ENCODE peak calls at places on chromosomes 16 and 17, in ten cellular contexts. J, E, P, N, L, X, U, D, O and S are unnamed samples.

GRCh38 chr16:78317871-78318270 is 218.4 kb downstream of the WWOX start:
- DNase-seq in L (no peak), N (no peak), E (no peak), O (no peak), J (no peak), U (no peak), D (no peak), P (no peak), X (no peak), S (no peak)

GRCh38 chr16:81686391-81687182 is 92.5 kb upstream of the PLCG2 start:
- DNase-seq in D (no peak), J (no peak), X (no peak), N (no peak), L (no peak), U (no peak), O (peak; percentile 72), E (no peak), P (no peak), S (peak; percentile 67)

GRCh38 chr17:51955245-51955644 is 203.3 kb downstream of the CA10 start:
- DNase-seq in O (no peak), D (no peak), L (no peak), N (no peak), J (no peak), P (no peak), E (no peak), U (no peak), X (no peak), S (no peak)

GRCh38 chr17:62187681-62188080 is 122.6 kb upstream of the MED13 start:
- DNase-seq in P (peak; percentile 58), L (no peak), N (no peak), O (no peak), J (no peak), X (no peak), D (no peak), U (peak; percentile 79), E (no peak), S (no peak)

GRCh38 chr17:76958974-76959373 is 90.8 kb downstream of the MGAT5B start:
- DNase-seq in P (no peak), D (no peak), U (no peak), N (no peak), O (no peak), X (no peak), E (no peak), J (peak; percentile 49), L (no peak), S (no peak)

GRCh38 chr16:80263181-80263823 is 277.5 kb upstream of the DYNLRB2 start:
- DNase-seq in X (no peak), P (no peak), O (no peak), J (no peak), E (no peak), U (no peak), D (no peak), L (no peak), N (no peak), S (no peak)

GRCh38 chr17:82031303-82031884 is at the start of gene RAC3:
- DNase-seq in E (no peak), P (peak; percentile 58), D (no peak), X (no peak), U (peak; percentile 98), L (no peak), O (no peak), N (no peak), J (no peak), S (peak; percentile 48)

GRCh38 chr17:27384261-27384701 is 72.0 kb upstream of the KSR1 start:
- DNase-seq in X (peak; percentile 84), E (no peak), N (peak; percentile 62), O (peak; percentile 66), P (peak; percentile 94), D (no peak), L (no peak), J (peak; percentile 72), U (peak; percentile 96), S (peak; percentile 25)

GRCh38 chr17:78019976-78020716 is 61.6 kb downstream of the TNRC6C start:
- DNase-seq in E (no peak), X (no peak), D (no peak), O (no peak), U (no peak), P (no peak), J (no peak), N (no peak), L (no peak), S (no peak)

GRCh38 chr17:73240561-73240960 is 21.1 kb downstream of the CPSF4L start:
- DNase-seq in L (no peak), O (no peak), E (no peak), U (no peak), J (no peak), D (no peak), X (peak; percentile 44), N (no peak), P (peak; percentile 24), S (peak; percentile 69)

GRCh38 chr17:66087073-66087472 is 104.9 kb downstream of the CEP112 start:
- DNase-seq in E (no peak), P (no peak), J (no peak), L (no peak), X (no peak), N (no peak), U (no peak), D (no peak), O (no peak), S (no peak)

GRCh38 chr17:35192708-35193107 is 1.5 kb downstream of the SLC35G3 start:
- DNase-seq in O (no peak), N (no peak), P (no peak), E (no peak), D (no peak), L (no peak), X (no peak), U (no peak), J (no peak), S (no peak)

GRCh38 chr16:27225536-27226360 is 22.4 kb downstream of the KDM8 start:
- DNase-seq in N (no peak), X (peak; percentile 75), U (peak; percentile 31), D (no peak), L (no peak), E (no peak), P (peak; percentile 6), J (peak; percentile 47), O (no peak), S (no peak)

GRCh38 chr17:28885951-28886350 is 11.6 kb downstream of the FLOT2 start:
- DNase-seq in U (peak; percentile 64), D (no peak), X (no peak), E (no peak), O (no peak), L (no peak), J (no peak), P (no peak), N (no peak), S (no peak)

GRCh38 chr17:83041305-83041704 is 38.1 kb upstream of the METRNL start:
- DNase-seq in N (no peak), O (no peak), U (no peak), L (no peak), X (no peak), E (no peak), D (no peak), J (no peak), P (no peak), S (no peak)

GRCh38 chr16:87765473-87765775 is 362 bp downstream of the KLHDC4 start:
- DNase-seq in U (peak; percentile 90), E (no peak), J (no peak), O (no peak), L (no peak), N (no peak), D (no peak), P (no peak), X (peak; percentile 9), S (no peak)

GRCh38 chr17:3994221-3994576 is 30.0 kb upstream of the ATP2A3 start:
- DNase-seq in U (no peak), J (no peak), D (no peak), N (no peak), P (no peak), X (no peak), E (no peak), L (no peak), O (no peak), S (no peak)

GRCh38 chr16:30183961-30184429 is 593 bp downstream of the CORO1A start:
- DNase-seq in X (peak; percentile 15), L (no peak), U (peak; percentile 87), P (no peak), D (peak; percentile 57), O (no peak), E (no peak), N (peak; percentile 19), J (peak; percentile 66), S (no peak)

DNA sequence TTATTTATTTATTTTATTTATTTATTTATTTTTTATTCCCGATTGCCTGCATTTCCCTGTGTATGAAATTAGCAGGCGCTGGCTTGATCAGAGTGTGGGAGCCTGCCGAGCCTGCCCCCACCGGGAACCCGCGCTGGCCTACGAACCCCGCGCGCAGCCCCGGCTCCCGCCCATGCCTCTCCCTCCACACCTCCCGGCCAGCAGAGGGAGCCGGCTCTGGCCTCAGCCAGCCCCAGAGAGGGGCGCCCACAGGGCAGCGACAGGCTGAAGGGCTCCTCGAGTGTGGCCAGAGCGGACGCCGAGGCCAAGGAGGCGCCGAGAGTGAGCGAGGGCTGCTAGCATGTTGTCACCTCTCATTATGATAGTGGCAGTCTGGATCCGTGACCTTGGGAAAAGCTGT is 13.0 kb upstream of the RBL2 start:
- DNase-seq in U (no peak), E (no peak), L (no peak), X (no peak), D (no peak), P (no peak), O (no peak), J (no peak), N (no peak), S (no peak)
- H3K9me3 ChIP-seq in U (no peaks in the 10 kb centered on the region), E (no peaks in the 10 kb centered on the region), L (peaks cover 13% of the 10 kb centered on the region), X (no peaks in the 10 kb centered on the region), D (no peaks in the 10 kb centered on the region), P (peaks cover 9% of the 10 kb centered on the region), O (no peaks in the 10 kb centered on the region), J (no peaks in the 10 kb centered on the region), N (no peaks in the 10 kb centered on the region), S (peaks cover 6% of the 10 kb centered on the region)

GRCh38 chr16:68408967-68409366 is 39.3 kb downstream of the SMPD3 start:
- DNase-seq in N (no peak), J (no peak), D (no peak), O (no peak), P (no peak), U (no peak), L (peak; percentile 47), E (no peak), X (no peak), S (peak; percentile 83)
- H3K27ac ChIP-seq in N (no peak overlapping the region), J (no peak overlapping the region), D (no peak overlapping the region), O (no peak overlapping the region), P (no peak overlapping the region), U (no peak overlapping the region), L (no peak overlapping the region), E (no peak overlapping the region), X (no peak overlapping the region), S (no peak overlapping the region)

GRCh38 chr16:59733321-59733720 is 999.2 kb upstream of the GOT2 start:
- DNase-seq in O (no peak), U (no peak), J (no peak), D (no peak), E (no peak), P (no peak), X (no peak), L (no peak), N (no peak), S (no peak)
- H3K9me3 ChIP-seq in O (peaks cover 10% of the 10 kb centered on the region), U (no peaks in the 10 kb centered on the region), J (no peaks in the 10 kb centered on the region), D (peaks cover 5% of the 10 kb centered on the region), E (peaks cover 10% of the 10 kb centered on the region), P (no peaks in the 10 kb centered on the region), X (no peaks in the 10 kb centered on the region), L (no peaks in the 10 kb centered on the region), N (no peaks in the 10 kb centered on the region), S (peaks cover 3% of the 10 kb centered on the region)

DNA sequence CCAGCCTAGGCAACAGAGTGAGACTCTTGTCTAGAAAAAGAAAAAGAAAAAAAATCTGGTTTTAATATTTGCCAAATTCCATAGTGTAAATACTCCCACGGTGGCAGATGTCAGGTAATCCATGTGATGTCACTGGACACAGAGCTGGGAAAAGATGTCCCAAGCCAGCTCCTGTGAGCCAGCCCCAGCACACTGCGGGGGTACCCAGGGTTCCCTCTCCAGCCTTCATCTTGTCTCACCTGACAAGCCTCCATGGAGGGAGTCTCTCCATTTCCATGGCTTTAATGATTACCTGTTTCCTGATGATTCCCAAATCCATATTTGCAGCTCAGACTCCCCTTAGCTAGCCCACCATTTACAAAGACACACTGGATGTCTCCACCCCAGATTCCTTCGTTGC is 4.6 kb downstream of the CD300LB start:
- DNase-seq in D (no peak), U (no peak), O (peak; percentile 9), E (no peak), N (no peak), X (no peak), L (no peak), P (no peak), J (no peak), S (no peak)
- H3K27ac ChIP-seq in D (no peak overlapping the region), U (no peak overlapping the region), O (no peak overlapping the region), E (no peak overlapping the region), N (no peak overlapping the region), X (no peak overlapping the region), L (no peak overlapping the region), P (no peak overlapping the region), J (no peak overlapping the region), S (no peak overlapping the region)